ENCODE peak calls at places on chromosome 17, in nine cellular contexts. Q, O, K, X, V, J, U, I and R are unnamed samples.

GRCh38 chr17:48586355-48586924 is 3.6 kb downstream of the HOXB3 start:
- DNase-seq in V (no peak), I (no peak), J (no peak), Q (no peak), X (no peak), O (peak; percentile 37), K (no peak), U (no peak), R (no peak)

GRCh38 chr17:79010304-79010646 is 711 bp upstream of the CANT1 start:
- DNase-seq in J (no peak), Q (no peak), I (no peak), O (no peak), U (peak; percentile 73), K (no peak), X (no peak), V (no peak), R (no peak)

GRCh38 chr17:78828470-78829185 is 12.0 kb downstream of the USP36 start:
- DNase-seq in J (no peak), I (peak; percentile 62), Q (no peak), U (no peak), X (no peak), K (peak; percentile 81), O (no peak), V (peak; percentile 74), R (no peak)

GRCh38 chr17:61164517-61164916 is 235.1 kb upstream of the TBX2 start:
- DNase-seq in I (no peak), K (no peak), X (no peak), V (no peak), J (no peak), O (no peak), Q (no peak), U (no peak), R (no peak)

GRCh38 chr17:72175787-72176515 is 55.1 kb downstream of the SOX9 start:
- DNase-seq in K (no peak), Q (no peak), V (no peak), X (no peak), J (no peak), O (no peak), U (no peak), I (no peak), R (no peak)

GRCh38 chr17:12637015-12637414 is 28.7 kb upstream of the MYOCD start:
- DNase-seq in U (no peak), J (no peak), X (no peak), V (no peak), Q (peak; percentile 19), I (peak; percentile 93), K (peak; percentile 94), O (no peak), R (no peak)

GRCh38 chr17:19978206-19978802 is 676 bp upstream of the AKAP10 start:
- DNase-seq in Q (no peak), O (peak; percentile 43), I (no peak), X (peak; percentile 24), U (no peak), J (no peak), V (no peak), K (peak; percentile 37), R (no peak)

GRCh38 chr17:69560987-69561441 is 146.5 kb downstream of the MAP2K6 start:
- DNase-seq in O (no peak), J (no peak), U (no peak), V (no peak), Q (no peak), X (no peak), I (peak; percentile 37), K (peak; percentile 25), R (peak; percentile 31)

GRCh38 chr17:80339118-80339517 is 75.8 kb upstream of the ENDOV start:
- DNase-seq in U (no peak), V (no peak), I (no peak), X (no peak), K (no peak), J (no peak), Q (no peak), O (no peak), R (no peak)

GRCh38 chr17:68387485-68387884 is 69.8 kb downstream of the WIPI1 start:
- DNase-seq in O (no peak), Q (no peak), X (no peak), K (no peak), V (no peak), J (no peak), I (no peak), U (no peak), R (no peak)

GRCh38 chr17:34637548-34638525 is 58.5 kb downstream of the TMEM132E start:
- DNase-seq in O (peak; percentile 85), U (peak; percentile 85), K (peak; percentile 58), X (peak; percentile 77), V (peak; percentile 69), I (peak; percentile 60), Q (no peak), J (peak; percentile 57), R (peak; percentile 60)

GRCh38 chr17:64499805-64500486 is 3.1 kb upstream of the POLG2 start:
- DNase-seq in U (no peak), J (no peak), X (no peak), K (peak; percentile 39), V (no peak), I (no peak), Q (no peak), O (no peak), R (no peak)

GRCh38 chr17:19309701-19310100 is 52.8 kb downstream of the B9D1 start:
- DNase-seq in X (no peak), I (no peak), O (no peak), V (no peak), K (no peak), Q (no peak), J (no peak), U (no peak), R (no peak)